ENCODE peak calls at places on chromosomes 3 and 15, in six cellular contexts. I is MG63; D is fibroblast of the aortic adventitia; Y is NCI-H1105 treated with DMSO at 0.1 percent for 48 hours; X is NCI-H2081 treated with DMSO at 0.1 percent for 48 hours; M is CD8-positive, alpha-beta T cell. R is an unnamed sample.

GRCh38 chr3:183428140-183429023 is at the start of gene MCF2L2:
- DNase-seq in I (peak), D (peak), Y (peak), X (peak), M (peak), R (no peak)

GRCh38 chr15:92163641-92164040 is 230.0 kb upstream of the ST8SIA2 start:
- DNase-seq in I (no peak), D (no peak), Y (no peak), X (no peak), M (no peak), R (no peak)

GRCh38 chr3:176870451-176870850 is 326.8 kb downstream of the TBL1XR1 start:
- DNase-seq in I (no peak), D (no peak), Y (no peak), X (no peak), M (no peak), R (no peak)

GRCh38 chr3:13420817-13421755 is 964 bp upstream of the NUP210 start:
- DNase-seq in I (no peak), D (no peak), Y (no peak), X (no peak), M (peak), R (no peak)

GRCh38 chr3:30848093-30848779 is 46.2 kb downstream of the GADL1 start:
- DNase-seq in I (no peak), D (no peak), Y (no peak), X (no peak), M (no peak), R (no peak)

GRCh38 chr3:157088133-157088488 is 71.8 kb downstream of the CCNL1 start:
- DNase-seq in I (no peak), D (no peak), Y (no peak), X (no peak), M (no peak), R (no peak)

GRCh38 chr3:50459792-50460191 is 43.6 kb downstream of the CACNA2D2 start:
- DNase-seq in I (no peak), D (no peak), Y (no peak), X (no peak), M (no peak), R (no peak)

GRCh38 chr15:27865323-27865922 is 233.7 kb downstream of the OCA2 start:
- DNase-seq in I (no peak), D (no peak), Y (no peak), X (no peak), M (no peak), R (no peak)

GRCh38 chr3:50130436-50130835 is 24.7 kb upstream of the SEMA3F start:
- DNase-seq in I (no peak), D (no peak), Y (no peak), X (no peak), M (no peak), R (no peak)

GRCh38 chr3:126509565-126510322 is 7.8 kb downstream of the UROC1 start:
- DNase-seq in I (peak), D (no peak), Y (no peak), X (no peak), M (no peak), R (no peak)

GRCh38 chr15:74036271-74037170 is 42.0 kb downstream of the PML start:
- DNase-seq in I (peak), D (peak), Y (no peak), X (no peak), M (no peak), R (peak)

GRCh38 chr3:17032407-17033034 is 147.8 kb downstream of the PLCL2 start:
- DNase-seq in I (no peak), D (peak), Y (peak), X (no peak), M (no peak), R (no peak)

GRCh38 chr3:129656659-129657247 is 50.3 kb upstream of the PLXND1 start:
- DNase-seq in I (no peak), D (peak), Y (no peak), X (no peak), M (no peak), R (no peak)

GRCh38 chr3:48661501-48662139 is 1.1 kb downstream of the CELSR3 start:
- DNase-seq in I (peak), D (peak), Y (no peak), X (no peak), M (peak), R (no peak)

R was measured in NCI-H187 treated with DMSO at 0.1 percent for 48 hours.